ENCODE peak calls at places on chromosome 3, in eight cellular contexts. One of them, this sample, is unnamed.

GRCh38 chr3:10723991-10724390 is 92.0 kb upstream of the SLC6A11 start:
- DNase-seq in activated gamma-delta T cell treated with anti-CD3 and anti-CD28 coated beads, Interleukin-2, amount 50 U/mL, for 16 hours: no peak
- DNase-seq in H1: no peak
- DNase-seq in non-pigmented ciliary epithelial cell: no peak
- DNase-seq in EL: no peak
- DNase-seq in T-helper 9 cell: no peak
- DNase-seq in GM04504: no peak
- DNase-seq in kidney tubule cell: no peak
- DNase-seq in this sample: no peak

GRCh38 chr3:170531557-170532335 is 54.1 kb downstream of the SLC7A14 start:
- DNase-seq in activated gamma-delta T cell treated with anti-CD3 and anti-CD28 coated beads, Interleukin-2, amount 50 U/mL, for 16 hours: no peak
- DNase-seq in H1: no peak
- DNase-seq in non-pigmented ciliary epithelial cell: no peak
- DNase-seq in EL: no peak
- DNase-seq in T-helper 9 cell: no peak
- DNase-seq in GM04504: peak; percentile 38
- DNase-seq in kidney tubule cell: no peak
- DNase-seq in this sample: no peak

GRCh38 chr3:141076026-141076797 is 25.1 kb downstream of the SPSB4 start:
- DNase-seq in activated gamma-delta T cell treated with anti-CD3 and anti-CD28 coated beads, Interleukin-2, amount 50 U/mL, for 16 hours: no peak
- DNase-seq in H1: no peak
- DNase-seq in non-pigmented ciliary epithelial cell: no peak
- DNase-seq in EL: no peak
- DNase-seq in T-helper 9 cell: no peak
- DNase-seq in GM04504: no peak
- DNase-seq in kidney tubule cell: no peak
- DNase-seq in this sample: no peak

GRCh38 chr3:171351676-171352075 is 108.5 kb downstream of the TNIK start:
- DNase-seq in activated gamma-delta T cell treated with anti-CD3 and anti-CD28 coated beads, Interleukin-2, amount 50 U/mL, for 16 hours: no peak
- DNase-seq in H1: no peak
- DNase-seq in non-pigmented ciliary epithelial cell: peak; percentile 67
- DNase-seq in EL: peak; percentile 96
- DNase-seq in T-helper 9 cell: no peak
- DNase-seq in GM04504: peak; percentile 88
- DNase-seq in kidney tubule cell: peak; percentile 97
- DNase-seq in this sample: peak; percentile 96

GRCh38 chr3:142987080-142987700 is 14.2 kb upstream of the U2SURP start:
- DNase-seq in activated gamma-delta T cell treated with anti-CD3 and anti-CD28 coated beads, Interleukin-2, amount 50 U/mL, for 16 hours: no peak
- DNase-seq in H1: no peak
- DNase-seq in non-pigmented ciliary epithelial cell: no peak
- DNase-seq in EL: peak; percentile 51
- DNase-seq in T-helper 9 cell: no peak
- DNase-seq in GM04504: peak; percentile 10
- DNase-seq in kidney tubule cell: peak; percentile 54
- DNase-seq in this sample: peak; percentile 37

GRCh38 chr3:188019761-188020160 is 134.2 kb upstream of the LPP start:
- DNase-seq in activated gamma-delta T cell treated with anti-CD3 and anti-CD28 coated beads, Interleukin-2, amount 50 U/mL, for 16 hours: no peak
- DNase-seq in H1: no peak
- DNase-seq in non-pigmented ciliary epithelial cell: no peak
- DNase-seq in EL: no peak
- DNase-seq in T-helper 9 cell: no peak
- DNase-seq in GM04504: no peak
- DNase-seq in kidney tubule cell: no peak
- DNase-seq in this sample: no peak

GRCh38 chr3:134423153-134423552 is 48.9 kb upstream of the AMOTL2 start:
- DNase-seq in activated gamma-delta T cell treated with anti-CD3 and anti-CD28 coated beads, Interleukin-2, amount 50 U/mL, for 16 hours: no peak
- DNase-seq in H1: no peak
- DNase-seq in non-pigmented ciliary epithelial cell: no peak
- DNase-seq in EL: peak; percentile 58
- DNase-seq in T-helper 9 cell: no peak
- DNase-seq in GM04504: peak; percentile 61
- DNase-seq in kidney tubule cell: no peak
- DNase-seq in this sample: peak; percentile 32

GRCh38 chr3:23864954-23865353 is 51.8 kb downstream of the NKIRAS1 start:
- DNase-seq in activated gamma-delta T cell treated with anti-CD3 and anti-CD28 coated beads, Interleukin-2, amount 50 U/mL, for 16 hours: no peak
- DNase-seq in H1: no peak
- DNase-seq in non-pigmented ciliary epithelial cell: no peak
- DNase-seq in EL: no peak
- DNase-seq in T-helper 9 cell: no peak
- DNase-seq in GM04504: no peak
- DNase-seq in kidney tubule cell: no peak
- DNase-seq in this sample: no peak

GRCh38 chr3:66138336-66139234 is 82.2 kb upstream of the SLC25A26 start:
- DNase-seq in activated gamma-delta T cell treated with anti-CD3 and anti-CD28 coated beads, Interleukin-2, amount 50 U/mL, for 16 hours: no peak
- DNase-seq in H1: peak; percentile 34
- DNase-seq in non-pigmented ciliary epithelial cell: no peak
- DNase-seq in EL: peak; percentile 77
- DNase-seq in T-helper 9 cell: no peak
- DNase-seq in GM04504: no peak
- DNase-seq in kidney tubule cell: peak; percentile 71
- DNase-seq in this sample: no peak

GRCh38 chr3:87127286-87127685 is 99.8 kb upstream of the CHMP2B start:
- DNase-seq in activated gamma-delta T cell treated with anti-CD3 and anti-CD28 coated beads, Interleukin-2, amount 50 U/mL, for 16 hours: no peak
- DNase-seq in H1: no peak
- DNase-seq in non-pigmented ciliary epithelial cell: no peak
- DNase-seq in EL: peak; percentile 3
- DNase-seq in T-helper 9 cell: no peak
- DNase-seq in GM04504: peak; percentile 1
- DNase-seq in kidney tubule cell: no peak
- DNase-seq in this sample: no peak

GRCh38 chr3:197001972-197002700 is 27.5 kb downstream of the MELTF start:
- DNase-seq in activated gamma-delta T cell treated with anti-CD3 and anti-CD28 coated beads, Interleukin-2, amount 50 U/mL, for 16 hours: no peak
- DNase-seq in H1: no peak
- DNase-seq in non-pigmented ciliary epithelial cell: no peak
- DNase-seq in EL: no peak
- DNase-seq in T-helper 9 cell: no peak
- DNase-seq in GM04504: no peak
- DNase-seq in kidney tubule cell: no peak
- DNase-seq in this sample: no peak

GRCh38 chr3:196273655-196274054 is 13.9 kb downstream of the PCYT1A start:
- DNase-seq in activated gamma-delta T cell treated with anti-CD3 and anti-CD28 coated beads, Interleukin-2, amount 50 U/mL, for 16 hours: no peak
- DNase-seq in H1: no peak
- DNase-seq in non-pigmented ciliary epithelial cell: no peak
- DNase-seq in EL: no peak
- DNase-seq in T-helper 9 cell: no peak
- DNase-seq in GM04504: no peak
- DNase-seq in kidney tubule cell: no peak
- DNase-seq in this sample: no peak

GRCh38 chr3:120147072-120147871 is 53.0 kb upstream of the GSK3B start:
- DNase-seq in activated gamma-delta T cell treated with anti-CD3 and anti-CD28 coated beads, Interleukin-2, amount 50 U/mL, for 16 hours: peak; percentile 17
- DNase-seq in H1: no peak
- DNase-seq in non-pigmented ciliary epithelial cell: no peak
- DNase-seq in EL: no peak
- DNase-seq in T-helper 9 cell: peak; percentile 23
- DNase-seq in GM04504: no peak
- DNase-seq in kidney tubule cell: no peak
- DNase-seq in this sample: no peak

GRCh38 chr3:4841783-4842440 is 137.3 kb upstream of the BHLHE40 start:
- DNase-seq in activated gamma-delta T cell treated with anti-CD3 and anti-CD28 coated beads, Interleukin-2, amount 50 U/mL, for 16 hours: no peak
- DNase-seq in H1: no peak
- DNase-seq in non-pigmented ciliary epithelial cell: peak; percentile 35
- DNase-seq in EL: no peak
- DNase-seq in T-helper 9 cell: no peak
- DNase-seq in GM04504: no peak
- DNase-seq in kidney tubule cell: peak; percentile 24
- DNase-seq in this sample: no peak

GRCh38 chr3:123661973-123662372 is 77.1 kb upstream of the HACD2 start:
- DNase-seq in activated gamma-delta T cell treated with anti-CD3 and anti-CD28 coated beads, Interleukin-2, amount 50 U/mL, for 16 hours: no peak
- DNase-seq in H1: no peak
- DNase-seq in non-pigmented ciliary epithelial cell: no peak
- DNase-seq in EL: no peak
- DNase-seq in T-helper 9 cell: no peak
- DNase-seq in GM04504: no peak
- DNase-seq in kidney tubule cell: no peak
- DNase-seq in this sample: no peak

GRCh38 chr3:104878395-104878794 is 488.3 kb upstream of the ALCAM start:
- DNase-seq in activated gamma-delta T cell treated with anti-CD3 and anti-CD28 coated beads, Interleukin-2, amount 50 U/mL, for 16 hours: no peak
- DNase-seq in H1: no peak
- DNase-seq in non-pigmented ciliary epithelial cell: no peak
- DNase-seq in EL: no peak
- DNase-seq in T-helper 9 cell: no peak
- DNase-seq in GM04504: no peak
- DNase-seq in kidney tubule cell: no peak
- DNase-seq in this sample: no peak

GRCh38 chr3:44476181-44476599 is 1.3 kb downstream of the ZNF445 start:
- DNase-seq in activated gamma-delta T cell treated with anti-CD3 and anti-CD28 coated beads, Interleukin-2, amount 50 U/mL, for 16 hours: no peak
- DNase-seq in H1: no peak
- DNase-seq in non-pigmented ciliary epithelial cell: peak; percentile 15
- DNase-seq in EL: peak; percentile 48
- DNase-seq in T-helper 9 cell: no peak
- DNase-seq in GM04504: no peak
- DNase-seq in kidney tubule cell: peak; percentile 23
- DNase-seq in this sample: no peak

GRCh38 chr3:69541059-69541471 is 155.2 kb upstream of the FRMD4B start:
- DNase-seq in activated gamma-delta T cell treated with anti-CD3 and anti-CD28 coated beads, Interleukin-2, amount 50 U/mL, for 16 hours: no peak
- DNase-seq in H1: no peak
- DNase-seq in non-pigmented ciliary epithelial cell: no peak
- DNase-seq in EL: no peak
- DNase-seq in T-helper 9 cell: no peak
- DNase-seq in GM04504: no peak
- DNase-seq in kidney tubule cell: peak; percentile 9
- DNase-seq in this sample: peak; percentile 1

This sample was measured in Caki2.